ENCODE peak calls at places on chromosomes 4 and X, in nine cellular contexts. One of them, this sample, is unnamed.

GRCh38 chrX:140971385-140971784 is 31.0 kb upstream of the SPANXB1 start:
- DNase-seq in fibroblast of the aortic adventitia: no peak
- DNase-seq in lower leg skin: no peak
- DNase-seq in AG08396: no peak
- DNase-seq in NB4: no peak
- DNase-seq in activated CD4-positive, alpha-beta T cell treated with anti-CD3 and anti-CD28 coated beads, Interleukin-2, amount 50 U/mL, for 24 hours: no peak
- DNase-seq in activated CD4-positive, alpha-beta memory T cell treated with anti-CD3 and anti-CD28 coated beads, Interleukin-2, amount 10 ng/mL, durations not matched to agents 7 days and 5 days: no peak
- DNase-seq in anterior cingulate cortex: no peak
- DNase-seq in stimulated activated CD8-positive, alpha-beta memory T cell treated with anti-CD3 and anti-CD28 coated beads, Interleukin-4, amount 100 ng/mL, for 1 hour: no peak
- DNase-seq in this sample: no peak

GRCh38 chr4:26574563-26574962 is 9.3 kb upstream of the TBC1D19 start:
- DNase-seq in fibroblast of the aortic adventitia: no peak
- DNase-seq in lower leg skin: no peak
- DNase-seq in AG08396: no peak
- DNase-seq in NB4: no peak
- DNase-seq in activated CD4-positive, alpha-beta T cell treated with anti-CD3 and anti-CD28 coated beads, Interleukin-2, amount 50 U/mL, for 24 hours: no peak
- DNase-seq in activated CD4-positive, alpha-beta memory T cell treated with anti-CD3 and anti-CD28 coated beads, Interleukin-2, amount 10 ng/mL, durations not matched to agents 7 days and 5 days: no peak
- DNase-seq in anterior cingulate cortex: no peak
- DNase-seq in stimulated activated CD8-positive, alpha-beta memory T cell treated with anti-CD3 and anti-CD28 coated beads, Interleukin-4, amount 100 ng/mL, for 1 hour: no peak
- DNase-seq in this sample: no peak

GRCh38 chr4:11698846-11699590 is 270.3 kb upstream of the HS3ST1 start:
- DNase-seq in fibroblast of the aortic adventitia: peak; percentile 85
- DNase-seq in lower leg skin: no peak
- DNase-seq in AG08396: no peak
- DNase-seq in NB4: no peak
- DNase-seq in activated CD4-positive, alpha-beta T cell treated with anti-CD3 and anti-CD28 coated beads, Interleukin-2, amount 50 U/mL, for 24 hours: no peak
- DNase-seq in activated CD4-positive, alpha-beta memory T cell treated with anti-CD3 and anti-CD28 coated beads, Interleukin-2, amount 10 ng/mL, durations not matched to agents 7 days and 5 days: no peak
- DNase-seq in anterior cingulate cortex: no peak
- DNase-seq in stimulated activated CD8-positive, alpha-beta memory T cell treated with anti-CD3 and anti-CD28 coated beads, Interleukin-4, amount 100 ng/mL, for 1 hour: no peak
- DNase-seq in this sample: no peak

GRCh38 chr4:156576946-156577345 is 394.7 kb downstream of the PDGFC start:
- DNase-seq in fibroblast of the aortic adventitia: no peak
- DNase-seq in lower leg skin: no peak
- DNase-seq in AG08396: no peak
- DNase-seq in NB4: no peak
- DNase-seq in activated CD4-positive, alpha-beta T cell treated with anti-CD3 and anti-CD28 coated beads, Interleukin-2, amount 50 U/mL, for 24 hours: no peak
- DNase-seq in activated CD4-positive, alpha-beta memory T cell treated with anti-CD3 and anti-CD28 coated beads, Interleukin-2, amount 10 ng/mL, durations not matched to agents 7 days and 5 days: no peak
- DNase-seq in anterior cingulate cortex: no peak
- DNase-seq in stimulated activated CD8-positive, alpha-beta memory T cell treated with anti-CD3 and anti-CD28 coated beads, Interleukin-4, amount 100 ng/mL, for 1 hour: no peak
- DNase-seq in this sample: no peak

GRCh38 chr4:184441461-184442392 is 32.6 kb downstream of the IRF2 start:
- DNase-seq in fibroblast of the aortic adventitia: no peak
- DNase-seq in lower leg skin: no peak
- DNase-seq in AG08396: peak; percentile 45
- DNase-seq in NB4: no peak
- DNase-seq in activated CD4-positive, alpha-beta T cell treated with anti-CD3 and anti-CD28 coated beads, Interleukin-2, amount 50 U/mL, for 24 hours: no peak
- DNase-seq in activated CD4-positive, alpha-beta memory T cell treated with anti-CD3 and anti-CD28 coated beads, Interleukin-2, amount 10 ng/mL, durations not matched to agents 7 days and 5 days: no peak
- DNase-seq in anterior cingulate cortex: peak; percentile 54
- DNase-seq in stimulated activated CD8-positive, alpha-beta memory T cell treated with anti-CD3 and anti-CD28 coated beads, Interleukin-4, amount 100 ng/mL, for 1 hour: no peak
- DNase-seq in this sample: no peak

GRCh38 chr4:168868044-168868855 is 141.8 kb downstream of the CBR4 start:
- DNase-seq in fibroblast of the aortic adventitia: peak; percentile 91
- DNase-seq in lower leg skin: no peak
- DNase-seq in AG08396: peak; percentile 38
- DNase-seq in NB4: no peak
- DNase-seq in activated CD4-positive, alpha-beta T cell treated with anti-CD3 and anti-CD28 coated beads, Interleukin-2, amount 50 U/mL, for 24 hours: no peak
- DNase-seq in activated CD4-positive, alpha-beta memory T cell treated with anti-CD3 and anti-CD28 coated beads, Interleukin-2, amount 10 ng/mL, durations not matched to agents 7 days and 5 days: no peak
- DNase-seq in anterior cingulate cortex: no peak
- DNase-seq in stimulated activated CD8-positive, alpha-beta memory T cell treated with anti-CD3 and anti-CD28 coated beads, Interleukin-4, amount 100 ng/mL, for 1 hour: no peak
- DNase-seq in this sample: no peak

GRCh38 chr4:3635090-3635820 is 103.0 kb upstream of the LRPAP1 start:
- DNase-seq in fibroblast of the aortic adventitia: no peak
- DNase-seq in lower leg skin: no peak
- DNase-seq in AG08396: no peak
- DNase-seq in NB4: no peak
- DNase-seq in activated CD4-positive, alpha-beta T cell treated with anti-CD3 and anti-CD28 coated beads, Interleukin-2, amount 50 U/mL, for 24 hours: no peak
- DNase-seq in activated CD4-positive, alpha-beta memory T cell treated with anti-CD3 and anti-CD28 coated beads, Interleukin-2, amount 10 ng/mL, durations not matched to agents 7 days and 5 days: no peak
- DNase-seq in anterior cingulate cortex: no peak
- DNase-seq in stimulated activated CD8-positive, alpha-beta memory T cell treated with anti-CD3 and anti-CD28 coated beads, Interleukin-4, amount 100 ng/mL, for 1 hour: no peak
- DNase-seq in this sample: no peak

GRCh38 chrX:40663880-40664630 is 16.7 kb upstream of the CXorf38 start:
- DNase-seq in fibroblast of the aortic adventitia: peak; percentile 16
- DNase-seq in lower leg skin: no peak
- DNase-seq in AG08396: peak; percentile 21
- DNase-seq in NB4: no peak
- DNase-seq in activated CD4-positive, alpha-beta T cell treated with anti-CD3 and anti-CD28 coated beads, Interleukin-2, amount 50 U/mL, for 24 hours: no peak
- DNase-seq in activated CD4-positive, alpha-beta memory T cell treated with anti-CD3 and anti-CD28 coated beads, Interleukin-2, amount 10 ng/mL, durations not matched to agents 7 days and 5 days: no peak
- DNase-seq in anterior cingulate cortex: no peak
- DNase-seq in stimulated activated CD8-positive, alpha-beta memory T cell treated with anti-CD3 and anti-CD28 coated beads, Interleukin-4, amount 100 ng/mL, for 1 hour: no peak
- DNase-seq in this sample: no peak

GRCh38 chr4:139241086-139241783 is 38.8 kb downstream of the MGARP start:
- DNase-seq in fibroblast of the aortic adventitia: no peak
- DNase-seq in lower leg skin: no peak
- DNase-seq in AG08396: no peak
- DNase-seq in NB4: no peak
- DNase-seq in activated CD4-positive, alpha-beta T cell treated with anti-CD3 and anti-CD28 coated beads, Interleukin-2, amount 50 U/mL, for 24 hours: no peak
- DNase-seq in activated CD4-positive, alpha-beta memory T cell treated with anti-CD3 and anti-CD28 coated beads, Interleukin-2, amount 10 ng/mL, durations not matched to agents 7 days and 5 days: no peak
- DNase-seq in anterior cingulate cortex: no peak
- DNase-seq in stimulated activated CD8-positive, alpha-beta memory T cell treated with anti-CD3 and anti-CD28 coated beads, Interleukin-4, amount 100 ng/mL, for 1 hour: no peak
- DNase-seq in this sample: no peak

GRCh38 chrX:129787336-129788055 is 7.7 kb downstream of the SASH3 start:
- DNase-seq in fibroblast of the aortic adventitia: no peak
- DNase-seq in lower leg skin: no peak
- DNase-seq in AG08396: no peak
- DNase-seq in NB4: no peak
- DNase-seq in activated CD4-positive, alpha-beta T cell treated with anti-CD3 and anti-CD28 coated beads, Interleukin-2, amount 50 U/mL, for 24 hours: no peak
- DNase-seq in activated CD4-positive, alpha-beta memory T cell treated with anti-CD3 and anti-CD28 coated beads, Interleukin-2, amount 10 ng/mL, durations not matched to agents 7 days and 5 days: no peak
- DNase-seq in anterior cingulate cortex: no peak
- DNase-seq in stimulated activated CD8-positive, alpha-beta memory T cell treated with anti-CD3 and anti-CD28 coated beads, Interleukin-4, amount 100 ng/mL, for 1 hour: no peak
- DNase-seq in this sample: no peak

GRCh38 chrX:47168495-47169073 is 23.6 kb downstream of the RBM10 start:
- DNase-seq in fibroblast of the aortic adventitia: no peak
- DNase-seq in lower leg skin: peak; percentile 60
- DNase-seq in AG08396: no peak
- DNase-seq in NB4: no peak
- DNase-seq in activated CD4-positive, alpha-beta T cell treated with anti-CD3 and anti-CD28 coated beads, Interleukin-2, amount 50 U/mL, for 24 hours: no peak
- DNase-seq in activated CD4-positive, alpha-beta memory T cell treated with anti-CD3 and anti-CD28 coated beads, Interleukin-2, amount 10 ng/mL, durations not matched to agents 7 days and 5 days: no peak
- DNase-seq in anterior cingulate cortex: no peak
- DNase-seq in stimulated activated CD8-positive, alpha-beta memory T cell treated with anti-CD3 and anti-CD28 coated beads, Interleukin-4, amount 100 ng/mL, for 1 hour: no peak
- DNase-seq in this sample: no peak

GRCh38 chr4:28354874-28355273 is 1494.2 kb downstream of the STIM2 start:
- DNase-seq in fibroblast of the aortic adventitia: no peak
- DNase-seq in lower leg skin: no peak
- DNase-seq in AG08396: no peak
- DNase-seq in NB4: no peak
- DNase-seq in activated CD4-positive, alpha-beta T cell treated with anti-CD3 and anti-CD28 coated beads, Interleukin-2, amount 50 U/mL, for 24 hours: no peak
- DNase-seq in activated CD4-positive, alpha-beta memory T cell treated with anti-CD3 and anti-CD28 coated beads, Interleukin-2, amount 10 ng/mL, durations not matched to agents 7 days and 5 days: no peak
- DNase-seq in anterior cingulate cortex: no peak
- DNase-seq in stimulated activated CD8-positive, alpha-beta memory T cell treated with anti-CD3 and anti-CD28 coated beads, Interleukin-4, amount 100 ng/mL, for 1 hour: no peak
- DNase-seq in this sample: no peak

GRCh38 chr4:165986956-165987698 is 114.1 kb downstream of the TLL1 start:
- DNase-seq in fibroblast of the aortic adventitia: no peak
- DNase-seq in lower leg skin: no peak
- DNase-seq in AG08396: no peak
- DNase-seq in NB4: no peak
- DNase-seq in activated CD4-positive, alpha-beta T cell treated with anti-CD3 and anti-CD28 coated beads, Interleukin-2, amount 50 U/mL, for 24 hours: no peak
- DNase-seq in activated CD4-positive, alpha-beta memory T cell treated with anti-CD3 and anti-CD28 coated beads, Interleukin-2, amount 10 ng/mL, durations not matched to agents 7 days and 5 days: no peak
- DNase-seq in anterior cingulate cortex: no peak
- DNase-seq in stimulated activated CD8-positive, alpha-beta memory T cell treated with anti-CD3 and anti-CD28 coated beads, Interleukin-4, amount 100 ng/mL, for 1 hour: no peak
- DNase-seq in this sample: no peak

GRCh38 chrX:119512145-119512800 is 44.0 kb downstream of the SLC25A5 start:
- DNase-seq in fibroblast of the aortic adventitia: peak; percentile 75
- DNase-seq in lower leg skin: peak; percentile 85
- DNase-seq in AG08396: peak; percentile 76
- DNase-seq in NB4: peak; percentile 70
- DNase-seq in activated CD4-positive, alpha-beta T cell treated with anti-CD3 and anti-CD28 coated beads, Interleukin-2, amount 50 U/mL, for 24 hours: no peak
- DNase-seq in activated CD4-positive, alpha-beta memory T cell treated with anti-CD3 and anti-CD28 coated beads, Interleukin-2, amount 10 ng/mL, durations not matched to agents 7 days and 5 days: peak; percentile 19
- DNase-seq in anterior cingulate cortex: no peak
- DNase-seq in stimulated activated CD8-positive, alpha-beta memory T cell treated with anti-CD3 and anti-CD28 coated beads, Interleukin-4, amount 100 ng/mL, for 1 hour: no peak
- DNase-seq in this sample: no peak

GRCh38 chr4:64899563-64899962 is 490.3 kb upstream of the TECRL start:
- DNase-seq in fibroblast of the aortic adventitia: no peak
- DNase-seq in lower leg skin: no peak
- DNase-seq in AG08396: no peak
- DNase-seq in NB4: no peak
- DNase-seq in activated CD4-positive, alpha-beta T cell treated with anti-CD3 and anti-CD28 coated beads, Interleukin-2, amount 50 U/mL, for 24 hours: no peak
- DNase-seq in activated CD4-positive, alpha-beta memory T cell treated with anti-CD3 and anti-CD28 coated beads, Interleukin-2, amount 10 ng/mL, durations not matched to agents 7 days and 5 days: no peak
- DNase-seq in anterior cingulate cortex: no peak
- DNase-seq in stimulated activated CD8-positive, alpha-beta memory T cell treated with anti-CD3 and anti-CD28 coated beads, Interleukin-4, amount 100 ng/mL, for 1 hour: no peak
- DNase-seq in this sample: no peak

GRCh38 chrX:47091149-47091775 is 13.0 kb downstream of the RGN start:
- DNase-seq in fibroblast of the aortic adventitia: peak; percentile 16
- DNase-seq in lower leg skin: no peak
- DNase-seq in AG08396: no peak
- DNase-seq in NB4: peak; percentile 32
- DNase-seq in activated CD4-positive, alpha-beta T cell treated with anti-CD3 and anti-CD28 coated beads, Interleukin-2, amount 50 U/mL, for 24 hours: no peak
- DNase-seq in activated CD4-positive, alpha-beta memory T cell treated with anti-CD3 and anti-CD28 coated beads, Interleukin-2, amount 10 ng/mL, durations not matched to agents 7 days and 5 days: no peak
- DNase-seq in anterior cingulate cortex: no peak
- DNase-seq in stimulated activated CD8-positive, alpha-beta memory T cell treated with anti-CD3 and anti-CD28 coated beads, Interleukin-4, amount 100 ng/mL, for 1 hour: no peak
- DNase-seq in this sample: no peak

GRCh38 chrX:14641681-14642655 is 112.6 kb downstream of the GLRA2 start:
- DNase-seq in fibroblast of the aortic adventitia: no peak
- DNase-seq in lower leg skin: no peak
- DNase-seq in AG08396: no peak
- DNase-seq in NB4: no peak
- DNase-seq in activated CD4-positive, alpha-beta T cell treated with anti-CD3 and anti-CD28 coated beads, Interleukin-2, amount 50 U/mL, for 24 hours: no peak
- DNase-seq in activated CD4-positive, alpha-beta memory T cell treated with anti-CD3 and anti-CD28 coated beads, Interleukin-2, amount 10 ng/mL, durations not matched to agents 7 days and 5 days: no peak
- DNase-seq in anterior cingulate cortex: no peak
- DNase-seq in stimulated activated CD8-positive, alpha-beta memory T cell treated with anti-CD3 and anti-CD28 coated beads, Interleukin-4, amount 100 ng/mL, for 1 hour: no peak
- DNase-seq in this sample: no peak

GRCh38 chrX:129665916-129666644 is 11.3 kb upstream of the APLN start:
- DNase-seq in fibroblast of the aortic adventitia: peak; percentile 86
- DNase-seq in lower leg skin: no peak
- DNase-seq in AG08396: peak; percentile 77
- DNase-seq in NB4: no peak
- DNase-seq in activated CD4-positive, alpha-beta T cell treated with anti-CD3 and anti-CD28 coated beads, Interleukin-2, amount 50 U/mL, for 24 hours: no peak
- DNase-seq in activated CD4-positive, alpha-beta memory T cell treated with anti-CD3 and anti-CD28 coated beads, Interleukin-2, amount 10 ng/mL, durations not matched to agents 7 days and 5 days: no peak
- DNase-seq in anterior cingulate cortex: no peak
- DNase-seq in stimulated activated CD8-positive, alpha-beta memory T cell treated with anti-CD3 and anti-CD28 coated beads, Interleukin-4, amount 100 ng/mL, for 1 hour: no peak
- DNase-seq in this sample: peak; percentile 49

GRCh38 chr4:1593458-1593857 is 90.7 kb downstream of the FAM53A start:
- DNase-seq in fibroblast of the aortic adventitia: no peak
- DNase-seq in lower leg skin: no peak
- DNase-seq in AG08396: no peak
- DNase-seq in NB4: no peak
- DNase-seq in activated CD4-positive, alpha-beta T cell treated with anti-CD3 and anti-CD28 coated beads, Interleukin-2, amount 50 U/mL, for 24 hours: no peak
- DNase-seq in activated CD4-positive, alpha-beta memory T cell treated with anti-CD3 and anti-CD28 coated beads, Interleukin-2, amount 10 ng/mL, durations not matched to agents 7 days and 5 days: no peak
- DNase-seq in anterior cingulate cortex: no peak
- DNase-seq in stimulated activated CD8-positive, alpha-beta memory T cell treated with anti-CD3 and anti-CD28 coated beads, Interleukin-4, amount 100 ng/mL, for 1 hour: no peak
- DNase-seq in this sample: no peak

GRCh38 chr4:107380190-107380589 is 339.8 kb downstream of the PAPSS1 start:
- DNase-seq in fibroblast of the aortic adventitia: no peak
- DNase-seq in lower leg skin: no peak
- DNase-seq in AG08396: no peak
- DNase-seq in NB4: no peak
- DNase-seq in activated CD4-positive, alpha-beta T cell treated with anti-CD3 and anti-CD28 coated beads, Interleukin-2, amount 50 U/mL, for 24 hours: no peak
- DNase-seq in activated CD4-positive, alpha-beta memory T cell treated with anti-CD3 and anti-CD28 coated beads, Interleukin-2, amount 10 ng/mL, durations not matched to agents 7 days and 5 days: no peak
- DNase-seq in anterior cingulate cortex: no peak
- DNase-seq in stimulated activated CD8-positive, alpha-beta memory T cell treated with anti-CD3 and anti-CD28 coated beads, Interleukin-4, amount 100 ng/mL, for 1 hour: no peak
- DNase-seq in this sample: no peak

GRCh38 chrX:133005038-133005437 is 46.6 kb upstream of the HS6ST2 start:
- DNase-seq in fibroblast of the aortic adventitia: peak; percentile 9
- DNase-seq in lower leg skin: no peak
- DNase-seq in AG08396: peak; percentile 18
- DNase-seq in NB4: peak; percentile 25
- DNase-seq in activated CD4-positive, alpha-beta T cell treated with anti-CD3 and anti-CD28 coated beads, Interleukin-2, amount 50 U/mL, for 24 hours: no peak
- DNase-seq in activated CD4-positive, alpha-beta memory T cell treated with anti-CD3 and anti-CD28 coated beads, Interleukin-2, amount 10 ng/mL, durations not matched to agents 7 days and 5 days: no peak
- DNase-seq in anterior cingulate cortex: no peak
- DNase-seq in stimulated activated CD8-positive, alpha-beta memory T cell treated with anti-CD3 and anti-CD28 coated beads, Interleukin-4, amount 100 ng/mL, for 1 hour: no peak
- DNase-seq in this sample: no peak

GRCh38 chrX:39377773-39378172 is 576.5 kb downstream of the MID1IP1 start:
- DNase-seq in fibroblast of the aortic adventitia: no peak
- DNase-seq in lower leg skin: no peak
- DNase-seq in AG08396: no peak
- DNase-seq in NB4: no peak
- DNase-seq in activated CD4-positive, alpha-beta T cell treated with anti-CD3 and anti-CD28 coated beads, Interleukin-2, amount 50 U/mL, for 24 hours: no peak
- DNase-seq in activated CD4-positive, alpha-beta memory T cell treated with anti-CD3 and anti-CD28 coated beads, Interleukin-2, amount 10 ng/mL, durations not matched to agents 7 days and 5 days: no peak
- DNase-seq in anterior cingulate cortex: no peak
- DNase-seq in stimulated activated CD8-positive, alpha-beta memory T cell treated with anti-CD3 and anti-CD28 coated beads, Interleukin-4, amount 100 ng/mL, for 1 hour: no peak
- DNase-seq in this sample: no peak

GRCh38 chr4:5204781-5205180 is 153.5 kb downstream of the STK32B start:
- DNase-seq in fibroblast of the aortic adventitia: no peak
- DNase-seq in lower leg skin: no peak
- DNase-seq in AG08396: no peak
- DNase-seq in NB4: no peak
- DNase-seq in activated CD4-positive, alpha-beta T cell treated with anti-CD3 and anti-CD28 coated beads, Interleukin-2, amount 50 U/mL, for 24 hours: no peak
- DNase-seq in activated CD4-positive, alpha-beta memory T cell treated with anti-CD3 and anti-CD28 coated beads, Interleukin-2, amount 10 ng/mL, durations not matched to agents 7 days and 5 days: no peak
- DNase-seq in anterior cingulate cortex: no peak
- DNase-seq in stimulated activated CD8-positive, alpha-beta memory T cell treated with anti-CD3 and anti-CD28 coated beads, Interleukin-4, amount 100 ng/mL, for 1 hour: no peak
- DNase-seq in this sample: no peak

GRCh38 chr4:145482209-145483021 is 762 bp downstream of the SMAD1 start:
- DNase-seq in fibroblast of the aortic adventitia: peak; percentile 72
- DNase-seq in lower leg skin: peak; percentile 89
- DNase-seq in AG08396: peak; percentile 76
- DNase-seq in NB4: peak; percentile 8
- DNase-seq in activated CD4-positive, alpha-beta T cell treated with anti-CD3 and anti-CD28 coated beads, Interleukin-2, amount 50 U/mL, for 24 hours: peak; percentile 53
- DNase-seq in activated CD4-positive, alpha-beta memory T cell treated with anti-CD3 and anti-CD28 coated beads, Interleukin-2, amount 10 ng/mL, durations not matched to agents 7 days and 5 days: peak; percentile 26
- DNase-seq in anterior cingulate cortex: peak; percentile 27
- DNase-seq in stimulated activated CD8-positive, alpha-beta memory T cell treated with anti-CD3 and anti-CD28 coated beads, Interleukin-4, amount 100 ng/mL, for 1 hour: no peak
- DNase-seq in this sample: no peak

GRCh38 chrX:44874481-44875184 is 1.6 kb downstream of the KDM6A start:
- DNase-seq in fibroblast of the aortic adventitia: peak; percentile 42
- DNase-seq in lower leg skin: no peak
- DNase-seq in AG08396: peak; percentile 69
- DNase-seq in NB4: peak; percentile 53
- DNase-seq in activated CD4-positive, alpha-beta T cell treated with anti-CD3 and anti-CD28 coated beads, Interleukin-2, amount 50 U/mL, for 24 hours: no peak
- DNase-seq in activated CD4-positive, alpha-beta memory T cell treated with anti-CD3 and anti-CD28 coated beads, Interleukin-2, amount 10 ng/mL, durations not matched to agents 7 days and 5 days: peak; percentile 48
- DNase-seq in anterior cingulate cortex: no peak
- DNase-seq in stimulated activated CD8-positive, alpha-beta memory T cell treated with anti-CD3 and anti-CD28 coated beads, Interleukin-4, amount 100 ng/mL, for 1 hour: no peak
- DNase-seq in this sample: no peak

GRCh38 chrX:37926700-37927099 is 79.3 kb upstream of the DYNLT3 start:
- DNase-seq in fibroblast of the aortic adventitia: peak; percentile 66
- DNase-seq in lower leg skin: no peak
- DNase-seq in AG08396: peak; percentile 30
- DNase-seq in NB4: peak; percentile 42
- DNase-seq in activated CD4-positive, alpha-beta T cell treated with anti-CD3 and anti-CD28 coated beads, Interleukin-2, amount 50 U/mL, for 24 hours: no peak
- DNase-seq in activated CD4-positive, alpha-beta memory T cell treated with anti-CD3 and anti-CD28 coated beads, Interleukin-2, amount 10 ng/mL, durations not matched to agents 7 days and 5 days: no peak
- DNase-seq in anterior cingulate cortex: no peak
- DNase-seq in stimulated activated CD8-positive, alpha-beta memory T cell treated with anti-CD3 and anti-CD28 coated beads, Interleukin-4, amount 100 ng/mL, for 1 hour: no peak
- DNase-seq in this sample: no peak

GRCh38 chr4:76723916-76724315 is 174.0 kb downstream of the SOWAHB start:
- DNase-seq in fibroblast of the aortic adventitia: peak; percentile 64
- DNase-seq in lower leg skin: no peak
- DNase-seq in AG08396: peak; percentile 51
- DNase-seq in NB4: peak; percentile 34
- DNase-seq in activated CD4-positive, alpha-beta T cell treated with anti-CD3 and anti-CD28 coated beads, Interleukin-2, amount 50 U/mL, for 24 hours: no peak
- DNase-seq in activated CD4-positive, alpha-beta memory T cell treated with anti-CD3 and anti-CD28 coated beads, Interleukin-2, amount 10 ng/mL, durations not matched to agents 7 days and 5 days: no peak
- DNase-seq in anterior cingulate cortex: no peak
- DNase-seq in stimulated activated CD8-positive, alpha-beta memory T cell treated with anti-CD3 and anti-CD28 coated beads, Interleukin-4, amount 100 ng/mL, for 1 hour: no peak
- DNase-seq in this sample: no peak

GRCh38 chrX:107199491-107199890 is 6.7 kb downstream of the NUP62CL start:
- DNase-seq in fibroblast of the aortic adventitia: no peak
- DNase-seq in lower leg skin: no peak
- DNase-seq in AG08396: no peak
- DNase-seq in NB4: no peak
- DNase-seq in activated CD4-positive, alpha-beta T cell treated with anti-CD3 and anti-CD28 coated beads, Interleukin-2, amount 50 U/mL, for 24 hours: no peak
- DNase-seq in activated CD4-positive, alpha-beta memory T cell treated with anti-CD3 and anti-CD28 coated beads, Interleukin-2, amount 10 ng/mL, durations not matched to agents 7 days and 5 days: no peak
- DNase-seq in anterior cingulate cortex: no peak
- DNase-seq in stimulated activated CD8-positive, alpha-beta memory T cell treated with anti-CD3 and anti-CD28 coated beads, Interleukin-4, amount 100 ng/mL, for 1 hour: no peak
- DNase-seq in this sample: no peak

GRCh38 chr4:76155979-76156378 is 7.8 kb upstream of the NUP54 start:
- DNase-seq in fibroblast of the aortic adventitia: no peak
- DNase-seq in lower leg skin: no peak
- DNase-seq in AG08396: no peak
- DNase-seq in NB4: no peak
- DNase-seq in activated CD4-positive, alpha-beta T cell treated with anti-CD3 and anti-CD28 coated beads, Interleukin-2, amount 50 U/mL, for 24 hours: no peak
- DNase-seq in activated CD4-positive, alpha-beta memory T cell treated with anti-CD3 and anti-CD28 coated beads, Interleukin-2, amount 10 ng/mL, durations not matched to agents 7 days and 5 days: no peak
- DNase-seq in anterior cingulate cortex: no peak
- DNase-seq in stimulated activated CD8-positive, alpha-beta memory T cell treated with anti-CD3 and anti-CD28 coated beads, Interleukin-4, amount 100 ng/mL, for 1 hour: no peak
- DNase-seq in this sample: no peak

GRCh38 chr4:125741825-125742452 is 427.2 kb downstream of the FAT4 start:
- DNase-seq in fibroblast of the aortic adventitia: peak; percentile 70
- DNase-seq in lower leg skin: no peak
- DNase-seq in AG08396: peak; percentile 51
- DNase-seq in NB4: peak; percentile 4
- DNase-seq in activated CD4-positive, alpha-beta T cell treated with anti-CD3 and anti-CD28 coated beads, Interleukin-2, amount 50 U/mL, for 24 hours: no peak
- DNase-seq in activated CD4-positive, alpha-beta memory T cell treated with anti-CD3 and anti-CD28 coated beads, Interleukin-2, amount 10 ng/mL, durations not matched to agents 7 days and 5 days: no peak
- DNase-seq in anterior cingulate cortex: no peak
- DNase-seq in stimulated activated CD8-positive, alpha-beta memory T cell treated with anti-CD3 and anti-CD28 coated beads, Interleukin-4, amount 100 ng/mL, for 1 hour: no peak
- DNase-seq in this sample: no peak

GRCh38 chrX:135345328-135345645 is 36.0 kb downstream of the ETDC start:
- DNase-seq in fibroblast of the aortic adventitia: peak; percentile 67
- DNase-seq in lower leg skin: peak; percentile 86
- DNase-seq in AG08396: peak; percentile 29
- DNase-seq in NB4: no peak
- DNase-seq in activated CD4-positive, alpha-beta T cell treated with anti-CD3 and anti-CD28 coated beads, Interleukin-2, amount 50 U/mL, for 24 hours: no peak
- DNase-seq in activated CD4-positive, alpha-beta memory T cell treated with anti-CD3 and anti-CD28 coated beads, Interleukin-2, amount 10 ng/mL, durations not matched to agents 7 days and 5 days: no peak
- DNase-seq in anterior cingulate cortex: no peak
- DNase-seq in stimulated activated CD8-positive, alpha-beta memory T cell treated with anti-CD3 and anti-CD28 coated beads, Interleukin-4, amount 100 ng/mL, for 1 hour: no peak
- DNase-seq in this sample: no peak